ENCODE peak calls at places on chromosome 21, in six cellular contexts. One of them, this sample, is unnamed. For H3K27me3, the result is how much of the 10 kb centered on the place peaks cover.

GRCh38 chr21:42377951-42378340 is 11.6 kb upstream of the TFF1 start:
- DNase-seq in lower lobe of right lung: no peak
- DNase-seq in psoas muscle: no peak
- DNase-seq in Caco-2: no peak
- DNase-seq in CD4-positive, alpha-beta T cell: no peak
- DNase-seq in endodermal cell: no peak
- DNase-seq in this sample: no peak

GRCh38 chr21:26389971-26390641 is 183.0 kb downstream of the CYYR1 start:
- DNase-seq in lower lobe of right lung: no peak
- DNase-seq in psoas muscle: no peak
- DNase-seq in Caco-2: no peak
- DNase-seq in CD4-positive, alpha-beta T cell: no peak
- DNase-seq in endodermal cell: no peak
- DNase-seq in this sample: no peak

GRCh38 chr21:36104306-36105300 is 30.3 kb upstream of the CBR3 start:
- DNase-seq in lower lobe of right lung: peak
- DNase-seq in psoas muscle: peak
- DNase-seq in Caco-2: no peak
- DNase-seq in CD4-positive, alpha-beta T cell: peak
- DNase-seq in endodermal cell: peak
- DNase-seq in this sample: no peak

GRCh38 chr21:39159342-39160063 is 23.7 kb downstream of the PSMG1 start:
- DNase-seq in lower lobe of right lung: no peak
- DNase-seq in psoas muscle: no peak
- DNase-seq in Caco-2: no peak
- DNase-seq in CD4-positive, alpha-beta T cell: no peak
- DNase-seq in endodermal cell: no peak
- DNase-seq in this sample: no peak

GRCh38 chr21:35561076-35561475 is 499.2 kb downstream of the SETD4 start:
- DNase-seq in lower lobe of right lung: no peak
- DNase-seq in psoas muscle: no peak
- DNase-seq in Caco-2: no peak
- DNase-seq in CD4-positive, alpha-beta T cell: no peak
- DNase-seq in endodermal cell: no peak
- DNase-seq in this sample: no peak

GRCh38 chr21:14284439-14284838 is 68.5 kb downstream of the RBM11 start:
- DNase-seq in lower lobe of right lung: no peak
- DNase-seq in psoas muscle: no peak
- DNase-seq in Caco-2: no peak
- DNase-seq in CD4-positive, alpha-beta T cell: no peak
- DNase-seq in endodermal cell: no peak
- DNase-seq in this sample: no peak

GRCh38 chr21:15741510-15741909 is 11.7 kb downstream of the USP25 start:
- DNase-seq in lower lobe of right lung: no peak
- DNase-seq in psoas muscle: no peak
- DNase-seq in Caco-2: no peak
- DNase-seq in CD4-positive, alpha-beta T cell: no peak
- DNase-seq in endodermal cell: no peak
- DNase-seq in this sample: no peak

GRCh38 chr21:16713331-16714114 is 799.3 kb upstream of the CXADR start:
- DNase-seq in lower lobe of right lung: no peak
- DNase-seq in psoas muscle: no peak
- DNase-seq in Caco-2: no peak
- DNase-seq in CD4-positive, alpha-beta T cell: no peak
- DNase-seq in endodermal cell: no peak
- DNase-seq in this sample: no peak

GRCh38 chr21:36550761-36551160 is 70.8 kb upstream of the CLDN14 start:
- DNase-seq in lower lobe of right lung: no peak
- DNase-seq in psoas muscle: no peak
- DNase-seq in Caco-2: no peak
- DNase-seq in CD4-positive, alpha-beta T cell: no peak
- DNase-seq in endodermal cell: no peak
- DNase-seq in this sample: no peak

GRCh38 chr21:37496972-37497371 is 130.4 kb downstream of the DYRK1A start:
- DNase-seq in lower lobe of right lung: no peak
- DNase-seq in psoas muscle: no peak
- DNase-seq in Caco-2: no peak
- DNase-seq in CD4-positive, alpha-beta T cell: no peak
- DNase-seq in endodermal cell: no peak
- DNase-seq in this sample: no peak

GRCh38 chr21:43800566-43800965 is 11.2 kb downstream of the RRP1 start:
- DNase-seq in lower lobe of right lung: no peak
- DNase-seq in psoas muscle: no peak
- DNase-seq in Caco-2: no peak
- DNase-seq in CD4-positive, alpha-beta T cell: no peak
- DNase-seq in endodermal cell: no peak
- DNase-seq in this sample: no peak

GRCh38 chr21:24045775-24046215 is 1561.5 kb downstream of the MRPL39 start:
- DNase-seq in lower lobe of right lung: peak
- DNase-seq in psoas muscle: peak
- DNase-seq in Caco-2: peak
- DNase-seq in CD4-positive, alpha-beta T cell: no peak
- DNase-seq in endodermal cell: peak
- DNase-seq in this sample: no peak

GRCh38 chr21:35212393-35213127 is 163.5 kb upstream of the RUNX1 start:
- DNase-seq in lower lobe of right lung: no peak
- DNase-seq in psoas muscle: no peak
- DNase-seq in Caco-2: no peak
- DNase-seq in CD4-positive, alpha-beta T cell: no peak
- DNase-seq in endodermal cell: no peak
- DNase-seq in this sample: peak

GRCh38 chr21:27649323-27649722 is 682.4 kb upstream of the ADAMTS5 start:
- DNase-seq in lower lobe of right lung: no peak
- DNase-seq in psoas muscle: no peak
- DNase-seq in Caco-2: no peak
- DNase-seq in CD4-positive, alpha-beta T cell: no peak
- DNase-seq in endodermal cell: no peak
- DNase-seq in this sample: no peak

GRCh38 chr21:34337741-34338140 is 26.1 kb upstream of the KCNE2 start:
- DNase-seq in lower lobe of right lung: no peak
- DNase-seq in psoas muscle: no peak
- DNase-seq in Caco-2: no peak
- DNase-seq in CD4-positive, alpha-beta T cell: no peak
- DNase-seq in endodermal cell: peak
- DNase-seq in this sample: no peak

GRCh38 chr21:39105341-39105765 is 77.9 kb downstream of the PSMG1 start:
- DNase-seq in lower lobe of right lung: no peak
- DNase-seq in psoas muscle: no peak
- DNase-seq in Caco-2: no peak
- DNase-seq in CD4-positive, alpha-beta T cell: no peak
- DNase-seq in endodermal cell: peak
- DNase-seq in this sample: no peak

GRCh38 chr21:42269382-42269781 is 45.8 kb downstream of the TFF3 start:
- DNase-seq in lower lobe of right lung: no peak
- DNase-seq in psoas muscle: no peak
- DNase-seq in Caco-2: no peak
- DNase-seq in CD4-positive, alpha-beta T cell: no peak
- DNase-seq in endodermal cell: no peak
- DNase-seq in this sample: no peak

GRCh38 chr21:34582506-34583150 is 32.3 kb downstream of the RCAN1 start:
- DNase-seq in lower lobe of right lung: no peak
- DNase-seq in psoas muscle: no peak
- DNase-seq in Caco-2: no peak
- DNase-seq in CD4-positive, alpha-beta T cell: no peak
- DNase-seq in endodermal cell: peak
- DNase-seq in this sample: peak

GRCh38 chr21:24050233-24050632 is 1557.0 kb downstream of the MRPL39 start:
- DNase-seq in lower lobe of right lung: no peak
- DNase-seq in psoas muscle: no peak
- DNase-seq in Caco-2: no peak
- DNase-seq in CD4-positive, alpha-beta T cell: no peak
- DNase-seq in endodermal cell: no peak
- DNase-seq in this sample: no peak

GRCh38 chr21:28337319-28337718 is 655.4 kb downstream of the LTN1 start:
- DNase-seq in lower lobe of right lung: no peak
- DNase-seq in psoas muscle: no peak
- DNase-seq in Caco-2: no peak
- DNase-seq in CD4-positive, alpha-beta T cell: no peak
- DNase-seq in endodermal cell: no peak
- DNase-seq in this sample: no peak

GRCh38 chr21:43967981-43968380 is 44.1 kb upstream of the TRAPPC10 start:
- DNase-seq in lower lobe of right lung: no peak
- DNase-seq in psoas muscle: peak
- DNase-seq in Caco-2: no peak
- DNase-seq in CD4-positive, alpha-beta T cell: no peak
- DNase-seq in endodermal cell: no peak
- DNase-seq in this sample: no peak

GRCh38 chr21:37455504-37455911 is 88.9 kb downstream of the DYRK1A start:
- DNase-seq in lower lobe of right lung: no peak
- DNase-seq in psoas muscle: no peak
- DNase-seq in Caco-2: no peak
- DNase-seq in CD4-positive, alpha-beta T cell: no peak
- DNase-seq in endodermal cell: no peak
- DNase-seq in this sample: no peak

GRCh38 chr21:36235058-36235582 is 78.5 kb downstream of the DOP1B start:
- DNase-seq in lower lobe of right lung: no peak
- DNase-seq in psoas muscle: no peak
- DNase-seq in Caco-2: peak
- DNase-seq in CD4-positive, alpha-beta T cell: no peak
- DNase-seq in endodermal cell: peak
- DNase-seq in this sample: no peak

GRCh38 chr21:42220138-42220701 is 1.3 kb downstream of the ABCG1 start:
- DNase-seq in lower lobe of right lung: peak
- DNase-seq in psoas muscle: peak
- DNase-seq in Caco-2: no peak
- DNase-seq in CD4-positive, alpha-beta T cell: peak
- DNase-seq in endodermal cell: peak
- DNase-seq in this sample: peak

GRCh38 chr21:34986561-34987533 is 62.3 kb downstream of the RUNX1 start:
- DNase-seq in lower lobe of right lung: no peak
- DNase-seq in psoas muscle: no peak
- DNase-seq in Caco-2: no peak
- DNase-seq in CD4-positive, alpha-beta T cell: peak
- DNase-seq in endodermal cell: peak
- DNase-seq in this sample: peak

GRCh38 chr21:32364801-32365200 is 28.0 kb downstream of the URB1 start:
- DNase-seq in lower lobe of right lung: no peak
- DNase-seq in psoas muscle: no peak
- DNase-seq in Caco-2: no peak
- DNase-seq in CD4-positive, alpha-beta T cell: no peak
- DNase-seq in endodermal cell: no peak
- DNase-seq in this sample: no peak

GRCh38 chr21:32364387-32364786 is 28.4 kb downstream of the URB1 start:
- DNase-seq in lower lobe of right lung: no peak
- DNase-seq in psoas muscle: no peak
- DNase-seq in Caco-2: no peak
- DNase-seq in CD4-positive, alpha-beta T cell: no peak
- DNase-seq in endodermal cell: no peak
- DNase-seq in this sample: no peak

GRCh38 chr21:32356874-32357395 is 35.9 kb downstream of the URB1 start:
- DNase-seq in lower lobe of right lung: no peak
- DNase-seq in psoas muscle: no peak
- DNase-seq in Caco-2: no peak
- DNase-seq in CD4-positive, alpha-beta T cell: no peak
- DNase-seq in endodermal cell: no peak
- DNase-seq in this sample: no peak

GRCh38 chr21:32360401-32360981 is 32.3 kb downstream of the URB1 start:
- DNase-seq in lower lobe of right lung: no peak
- DNase-seq in psoas muscle: no peak
- DNase-seq in Caco-2: no peak
- DNase-seq in CD4-positive, alpha-beta T cell: no peak
- DNase-seq in endodermal cell: no peak
- DNase-seq in this sample: no peak

GRCh38 chr21:32359719-32360260 is 33.0 kb downstream of the URB1 start:
- DNase-seq in lower lobe of right lung: no peak
- DNase-seq in psoas muscle: no peak
- DNase-seq in Caco-2: no peak
- DNase-seq in CD4-positive, alpha-beta T cell: no peak
- DNase-seq in endodermal cell: no peak
- DNase-seq in this sample: no peak
- TF ChIP-seq CTCF in lower lobe of right lung: no peak
- TF ChIP-seq CTCF in psoas muscle: no peak
- TF ChIP-seq CTCF in Caco-2: peak
- TF ChIP-seq CTCF in CD4-positive, alpha-beta T cell: no peak
- TF ChIP-seq CTCF in endodermal cell: peak
- TF ChIP-seq CTCF in this sample: peak

DNA sequence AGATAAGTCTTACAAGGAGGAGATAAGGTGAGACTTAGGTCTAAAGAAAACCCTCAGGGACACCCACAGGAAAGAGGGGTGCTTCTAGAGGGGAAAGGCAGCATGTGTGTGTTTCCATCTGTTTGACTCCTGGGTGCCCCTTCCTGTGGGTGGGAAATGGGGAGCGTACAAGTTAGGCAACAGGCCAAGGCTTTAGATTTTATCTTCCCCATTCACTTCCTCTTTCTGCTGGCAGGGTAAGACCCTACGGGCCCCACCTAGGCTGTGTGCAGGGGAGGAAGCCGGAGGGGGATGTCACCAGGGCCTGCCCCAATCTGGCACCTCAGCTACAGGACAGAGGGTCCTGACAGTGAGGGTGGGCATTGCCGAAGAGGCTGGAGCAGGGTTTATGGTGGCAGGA is 2.5 kb upstream of the OLIG1 start:
- DNase-seq in lower lobe of right lung: no peak
- DNase-seq in psoas muscle: no peak
- DNase-seq in Caco-2: no peak
- DNase-seq in CD4-positive, alpha-beta T cell: no peak
- DNase-seq in endodermal cell: no peak
- DNase-seq in this sample: no peak
- H3K27me3 ChIP-seq in lower lobe of right lung: half or more
- H3K27me3 ChIP-seq in psoas muscle: under half
- H3K27me3 ChIP-seq in Caco-2: under half
- H3K27me3 ChIP-seq in CD4-positive, alpha-beta T cell: half or more
- H3K27me3 ChIP-seq in endodermal cell: half or more
- H3K27me3 ChIP-seq in this sample: under half

GRCh38 chr21:45003331-45004058 is 63.7 kb downstream of the SLX9 start:
- DNase-seq in lower lobe of right lung: peak
- DNase-seq in psoas muscle: peak
- DNase-seq in Caco-2: no peak
- DNase-seq in CD4-positive, alpha-beta T cell: peak
- DNase-seq in endodermal cell: no peak
- DNase-seq in this sample: no peak
- TF ChIP-seq CTCF in lower lobe of right lung: no peak
- TF ChIP-seq CTCF in psoas muscle: no peak
- TF ChIP-seq CTCF in Caco-2: no peak
- TF ChIP-seq CTCF in CD4-positive, alpha-beta T cell: no peak
- TF ChIP-seq CTCF in endodermal cell: peak
- TF ChIP-seq CTCF in this sample: no peak

GRCh38 chr21:41170442-41170841 is 2.5 kb downstream of the BACE2 start:
- DNase-seq in lower lobe of right lung: no peak
- DNase-seq in psoas muscle: peak
- DNase-seq in Caco-2: peak
- DNase-seq in CD4-positive, alpha-beta T cell: no peak
- DNase-seq in endodermal cell: peak
- DNase-seq in this sample: no peak

GRCh38 chr21:41169258-41169576 is 1.3 kb downstream of the BACE2 start:
- DNase-seq in lower lobe of right lung: no peak
- DNase-seq in psoas muscle: no peak
- DNase-seq in Caco-2: no peak
- DNase-seq in CD4-positive, alpha-beta T cell: no peak
- DNase-seq in endodermal cell: no peak
- DNase-seq in this sample: no peak

GRCh38 chr21:41168391-41169257 is 664 bp downstream of the BACE2 start:
- DNase-seq in lower lobe of right lung: peak
- DNase-seq in psoas muscle: peak
- DNase-seq in Caco-2: no peak
- DNase-seq in CD4-positive, alpha-beta T cell: no peak
- DNase-seq in endodermal cell: peak
- DNase-seq in this sample: peak

GRCh38 chr21:41171210-41171609 is 3.2 kb downstream of the BACE2 start:
- DNase-seq in lower lobe of right lung: peak
- DNase-seq in psoas muscle: peak
- DNase-seq in Caco-2: no peak
- DNase-seq in CD4-positive, alpha-beta T cell: no peak
- DNase-seq in endodermal cell: no peak
- DNase-seq in this sample: no peak

GRCh38 chr21:41169701-41170100 is 1.7 kb downstream of the BACE2 start:
- DNase-seq in lower lobe of right lung: no peak
- DNase-seq in psoas muscle: no peak
- DNase-seq in Caco-2: no peak
- DNase-seq in CD4-positive, alpha-beta T cell: no peak
- DNase-seq in endodermal cell: no peak
- DNase-seq in this sample: no peak
- H3K27me3 ChIP-seq in lower lobe of right lung: under half
- H3K27me3 ChIP-seq in psoas muscle: under half
- H3K27me3 ChIP-seq in Caco-2: under half
- H3K27me3 ChIP-seq in CD4-positive, alpha-beta T cell: under half
- H3K27me3 ChIP-seq in endodermal cell: under half
- H3K27me3 ChIP-seq in this sample: under half

This sample was measured in GM06990.